ENCODE peak calls at places on chromosome 7, in five cellular contexts. H, B, T, Q and W are unnamed samples.

GRCh38 chr7:132575336-132575986 is 809 bp downstream of the PLXNA4 start:
- DNase-seq in H (no peak), B (peak; percentile 70), T (peak; percentile 73), Q (peak; percentile 66), W (no peak)

GRCh38 chr7:47458057-47458456 is 123.9 kb downstream of the TNS3 start:
- DNase-seq in H (no peak), B (no peak), T (peak; percentile 98), Q (peak; percentile 97), W (no peak)

GRCh38 chr7:47188653-47189315 is 393.1 kb downstream of the TNS3 start:
- DNase-seq in H (no peak), B (no peak), T (no peak), Q (no peak), W (no peak)

GRCh38 chr7:123314886-123315285 is 115.1 kb upstream of the SLC13A1 start:
- DNase-seq in H (no peak), B (no peak), T (no peak), Q (no peak), W (no peak)

GRCh38 chr7:35727571-35727970 is 32.6 kb upstream of the HERPUD2 start:
- DNase-seq in H (no peak), B (no peak), T (peak; percentile 75), Q (no peak), W (peak; percentile 18)

GRCh38 chr7:2002561-2003450 is 229.9 kb downstream of the MAD1L1 start:
- DNase-seq in H (no peak), B (peak; percentile 19), T (no peak), Q (no peak), W (no peak)

GRCh38 chr7:154769011-154769410 is 233.9 kb downstream of the PAXIP1 start:
- DNase-seq in H (no peak), B (no peak), T (no peak), Q (no peak), W (no peak)

GRCh38 chr7:96093435-96093834 is 228.5 kb downstream of the SLC25A13 start:
- DNase-seq in H (no peak), B (no peak), T (peak; percentile 93), Q (peak; percentile 73), W (no peak)

GRCh38 chr7:47897831-47898230 is 50.4 kb downstream of the PKD1L1 start:
- DNase-seq in H (no peak), B (no peak), T (no peak), Q (no peak), W (no peak)

DNA sequence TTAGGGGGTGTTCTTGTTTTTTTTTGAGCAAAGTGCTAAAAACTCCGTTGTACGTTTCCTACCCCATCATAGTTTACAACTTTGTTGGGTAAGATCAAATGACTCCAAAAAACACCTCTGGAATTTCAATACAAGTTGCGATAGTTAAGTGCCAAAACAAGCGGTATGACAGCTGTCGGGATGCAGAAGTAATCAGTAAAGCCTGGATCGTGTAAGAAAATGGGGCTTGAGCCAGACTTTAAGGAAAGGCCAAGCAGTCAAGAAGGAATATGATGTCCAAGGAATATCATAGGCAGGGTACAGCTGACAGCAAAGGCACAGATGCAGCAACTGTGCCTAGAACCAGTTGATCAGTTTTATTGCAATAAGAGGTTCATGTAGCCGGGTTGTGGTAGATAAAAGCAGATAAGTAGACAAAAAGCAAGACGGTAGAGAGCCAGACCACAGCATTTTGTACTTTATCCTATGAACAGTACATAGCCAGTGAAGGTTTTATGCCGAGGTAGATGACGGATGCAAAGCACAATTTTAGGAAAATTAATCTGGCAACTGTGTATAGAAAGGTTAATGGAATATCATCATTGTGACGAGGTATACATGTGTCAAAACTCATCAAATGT is 45.5 kb downstream of the UBE2H start:
- DNase-seq in H (no peak), B (no peak), T (no peak), Q (no peak), W (no peak)
- H3K27ac ChIP-seq in H (peak overlapping the region; percentile 41), B (no peak overlapping the region), T (no peak overlapping the region), Q (no peak overlapping the region), W (no peak overlapping the region)

GRCh38 chr7:82594665-82595064 is 151.1 kb upstream of the CACNA2D1 start:
- DNase-seq in H (no peak), B (no peak), T (no peak), Q (peak; percentile 5), W (no peak)

GRCh38 chr7:82598958-82599357 is 155.4 kb upstream of the CACNA2D1 start:
- DNase-seq in H (no peak), B (no peak), T (peak; percentile 59), Q (peak; percentile 84), W (no peak)

GRCh38 chr7:82592416-82592815 is 148.8 kb upstream of the CACNA2D1 start:
- DNase-seq in H (no peak), B (no peak), T (no peak), Q (no peak), W (no peak)

GRCh38 chr7:82595176-82595575 is 151.6 kb upstream of the CACNA2D1 start:
- DNase-seq in H (no peak), B (no peak), T (no peak), Q (no peak), W (no peak)

DNA sequence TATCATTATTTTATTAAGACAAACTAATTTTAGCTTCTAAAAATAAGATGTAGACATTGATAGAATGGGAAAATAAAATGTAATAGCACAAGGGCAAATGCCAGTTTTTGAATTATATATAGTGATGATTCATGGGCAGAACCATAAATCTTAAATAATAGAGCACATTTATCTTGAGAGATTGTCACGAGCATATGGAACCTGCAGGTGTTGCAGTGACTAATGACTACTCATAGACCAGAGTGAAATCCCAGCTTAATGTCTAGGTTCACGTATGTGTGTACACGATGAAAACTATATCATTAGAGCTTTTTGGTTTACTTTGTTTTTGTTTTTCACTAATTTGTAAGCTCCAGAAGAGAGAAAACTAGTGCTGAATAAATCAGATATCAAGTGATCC is 150.2 kb upstream of the CACNA2D1 start:
- DNase-seq in H (no peak), B (no peak), T (no peak), Q (no peak), W (peak; percentile 73)
- H3K27ac ChIP-seq in H (no peak overlapping the region), B (no peak overlapping the region), T (no peak overlapping the region), Q (no peak overlapping the region), W (no peak overlapping the region)

GRCh38 chr7:140873473-140873872 is 51.3 kb downstream of the BRAF start:
- DNase-seq in H (no peak), B (no peak), T (no peak), Q (no peak), W (no peak)
- H3K27ac ChIP-seq in H (no peak overlapping the region), B (no peak overlapping the region), T (no peak overlapping the region), Q (no peak overlapping the region), W (no peak overlapping the region)

GRCh38 chr7:22386206-22386858 is 29.4 kb upstream of the RAPGEF5 start:
- DNase-seq in H (no peak), B (no peak), T (no peak), Q (no peak), W (no peak)
- H3K27ac ChIP-seq in H (no peak overlapping the region), B (no peak overlapping the region), T (no peak overlapping the region), Q (no peak overlapping the region), W (no peak overlapping the region)

GRCh38 chr7:51233375-51233774 is 83.2 kb downstream of the COBL start:
- DNase-seq in H (no peak), B (no peak), T (no peak), Q (no peak), W (no peak)
- H3K27ac ChIP-seq in H (no peak overlapping the region), B (peak overlapping the region; percentile 80), T (no peak overlapping the region), Q (no peak overlapping the region), W (no peak overlapping the region)

GRCh38 chr7:26155531-26156375 is 3.8 kb downstream of the NFE2L3 start:
- DNase-seq in H (no peak), B (no peak), T (peak; percentile 69), Q (peak; percentile 44), W (no peak)

GRCh38 chr7:26162431-26162830 is 10.4 kb downstream of the NFE2L3 start:
- DNase-seq in H (no peak), B (no peak), T (no peak), Q (no peak), W (no peak)

GRCh38 chr7:26156454-26157365 is 4.7 kb downstream of the NFE2L3 start:
- DNase-seq in H (peak; percentile 26), B (no peak), T (peak; percentile 89), Q (peak; percentile 89), W (peak; percentile 64)

GRCh38 chr7:26157520-26158105 is 5.6 kb downstream of the NFE2L3 start:
- DNase-seq in H (no peak), B (no peak), T (no peak), Q (no peak), W (no peak)

DNA sequence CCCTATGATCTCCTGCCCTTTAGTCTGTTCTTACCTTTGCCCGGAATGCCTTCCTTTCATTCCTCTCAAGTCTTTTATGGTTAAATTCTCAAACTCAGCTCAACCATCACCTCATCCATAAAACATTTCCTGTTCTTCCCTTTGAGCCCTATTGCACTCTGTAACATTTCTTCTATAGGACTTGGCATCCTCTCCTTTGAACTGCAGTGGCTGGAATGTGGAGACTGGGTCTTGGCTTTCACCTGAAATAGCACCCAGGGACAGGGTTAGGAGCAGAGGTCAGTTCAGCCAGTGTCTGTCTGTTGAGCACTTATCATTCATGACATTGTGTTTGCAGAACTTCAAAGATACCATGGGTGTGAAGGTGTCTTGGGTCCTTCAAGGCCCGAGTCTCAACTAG is 7.2 kb downstream of the NFE2L3 start:
- DNase-seq in H (no peak), B (no peak), T (no peak), Q (no peak), W (no peak)
- H3K27ac ChIP-seq in H (no peak overlapping the region), B (no peak overlapping the region), T (no peak overlapping the region), Q (no peak overlapping the region), W (no peak overlapping the region)

GRCh38 chr7:20299145-20299544 is 31.6 kb upstream of the ITGB8 start:
- DNase-seq in H (no peak), B (no peak), T (no peak), Q (no peak), W (no peak)
- H3K27ac ChIP-seq in H (no peak overlapping the region), B (no peak overlapping the region), T (no peak overlapping the region), Q (no peak overlapping the region), W (no peak overlapping the region)